ENCODE peak calls at places on chromosomes 7 and 10, in five cellular contexts. One of them, this sample, is unnamed.

GRCh38 chr7:80588591-80588990 is 49.9 kb upstream of the CD36 start:
- DNase-seq in colonic mucosa: no peak
- DNase-seq in fibroblast of gingiva: peak; percentile 24
- DNase-seq in fibroblast of pulmonary artery: peak; percentile 10
- DNase-seq in NCI-H2107: no peak
- DNase-seq in this sample: peak; percentile 26

GRCh38 chr7:51309361-51310130 is 7.1 kb downstream of the COBL start:
- DNase-seq in colonic mucosa: no peak
- DNase-seq in fibroblast of gingiva: no peak
- DNase-seq in fibroblast of pulmonary artery: no peak
- DNase-seq in NCI-H2107: no peak
- DNase-seq in this sample: no peak

GRCh38 chr10:122493761-122494160 is 32.4 kb downstream of the HTRA1 start:
- DNase-seq in colonic mucosa: no peak
- DNase-seq in fibroblast of gingiva: no peak
- DNase-seq in fibroblast of pulmonary artery: no peak
- DNase-seq in NCI-H2107: no peak
- DNase-seq in this sample: no peak

GRCh38 chr10:133257489-133258065 is 19.1 kb downstream of the ADAM8 start:
- DNase-seq in colonic mucosa: peak; percentile 87
- DNase-seq in fibroblast of gingiva: no peak
- DNase-seq in fibroblast of pulmonary artery: peak; percentile 42
- DNase-seq in NCI-H2107: no peak
- DNase-seq in this sample: peak; percentile 69

GRCh38 chr10:132915411-132915810 is 27.0 kb downstream of the CFAP46 start:
- DNase-seq in colonic mucosa: no peak
- DNase-seq in fibroblast of gingiva: no peak
- DNase-seq in fibroblast of pulmonary artery: no peak
- DNase-seq in NCI-H2107: peak; percentile 12
- DNase-seq in this sample: no peak

GRCh38 chr10:4474829-4475228 is 351.2 kb upstream of the AKR1E2 start:
- DNase-seq in colonic mucosa: no peak
- DNase-seq in fibroblast of gingiva: no peak
- DNase-seq in fibroblast of pulmonary artery: no peak
- DNase-seq in NCI-H2107: no peak
- DNase-seq in this sample: no peak

GRCh38 chr10:25786899-25787298 is 147.1 kb upstream of the MYO3A start:
- DNase-seq in colonic mucosa: no peak
- DNase-seq in fibroblast of gingiva: no peak
- DNase-seq in fibroblast of pulmonary artery: no peak
- DNase-seq in NCI-H2107: no peak
- DNase-seq in this sample: no peak

GRCh38 chr10:94630017-94630688 is 53.4 kb upstream of the CYP2C18 start:
- DNase-seq in colonic mucosa: no peak
- DNase-seq in fibroblast of gingiva: peak; percentile 15
- DNase-seq in fibroblast of pulmonary artery: peak; percentile 44
- DNase-seq in NCI-H2107: no peak
- DNase-seq in this sample: no peak

GRCh38 chr7:22564511-22565045 is 64.6 kb upstream of the STEAP1B start:
- DNase-seq in colonic mucosa: no peak
- DNase-seq in fibroblast of gingiva: peak; percentile 59
- DNase-seq in fibroblast of pulmonary artery: peak; percentile 93
- DNase-seq in NCI-H2107: no peak
- DNase-seq in this sample: peak; percentile 94

GRCh38 chr7:42886129-42886528 is 25.7 kb downstream of the C7orf25 start:
- DNase-seq in colonic mucosa: no peak
- DNase-seq in fibroblast of gingiva: no peak
- DNase-seq in fibroblast of pulmonary artery: peak; percentile 40
- DNase-seq in NCI-H2107: no peak
- DNase-seq in this sample: no peak

GRCh38 chr10:22992621-22993020 is 64.8 kb downstream of the ARMC3 start:
- DNase-seq in colonic mucosa: no peak
- DNase-seq in fibroblast of gingiva: no peak
- DNase-seq in fibroblast of pulmonary artery: no peak
- DNase-seq in NCI-H2107: no peak
- DNase-seq in this sample: no peak

GRCh38 chr7:104976966-104977636 is 36.9 kb upstream of the KMT2E start:
- DNase-seq in colonic mucosa: no peak
- DNase-seq in fibroblast of gingiva: peak; percentile 76
- DNase-seq in fibroblast of pulmonary artery: no peak
- DNase-seq in NCI-H2107: no peak
- DNase-seq in this sample: no peak

This sample was measured in NCI-H226.